ENCODE peak calls at places on chromosomes 2 and 18, in four cellular contexts. E is left ventricle myocardium superior, S is endodermal cell, V is upper lobe of right lung. F is an unnamed sample.

GRCh38 chr18:39966275-39966674 is 1988.8 kb upstream of the PIK3C3 start:
- DNase-seq in E (no peak), S (peak), V (no peak), F (no peak)

GRCh38 chr2:211798868-211799267 is 739.7 kb downstream of the ERBB4 start:
- DNase-seq in E (no peak), S (no peak), V (no peak), F (no peak)

GRCh38 chr2:101827246-101827645 is 129.7 kb downstream of the MAP4K4 start:
- DNase-seq in E (no peak), S (no peak), V (no peak), F (peak)

GRCh38 chr2:149329068-149329467 is 1.3 kb upstream of the LYPD6 start:
- DNase-seq in E (no peak), S (peak), V (no peak), F (no peak)

GRCh38 chr18:43271593-43272432 is 5.5 kb downstream of the SYT4 start:
- DNase-seq in E (no peak), S (peak), V (no peak), F (peak)

GRCh38 chr2:108884629-108885028 is 98.1 kb downstream of the CCDC138 start:
- DNase-seq in E (no peak), S (peak), V (peak), F (no peak)

GRCh38 chr2:61328707-61329251 is 142.1 kb downstream of the USP34 start:
- DNase-seq in E (no peak), S (no peak), V (peak), F (no peak)

GRCh38 chr2:204972606-204973336 is 427.5 kb downstream of the PARD3B start:
- DNase-seq in E (no peak), S (peak), V (no peak), F (no peak)

GRCh38 chr2:53104263-53104662 is 663.3 kb upstream of the CHAC2 start:
- DNase-seq in E (no peak), S (no peak), V (no peak), F (peak)

F was measured in stromal cell of bone marrow.